ENCODE peak calls at places on chromosome 18, in eight cellular contexts. X is tibial artery, T is Peyer's patch, M is fibroblast of lung, P is sigmoid colon, B is HepG2, G is right cardiac atrium, D is Panc1. F is an unnamed sample.

GRCh38 chr18:35122586-35123224 is 81.5 kb downstream of the MAPRE2 start:
- DNase-seq in T (no peak), B (no peak), G (peak), M (no peak), X (no peak), D (no peak), P (no peak), F (peak)

GRCh38 chr18:73952296-73952946 is 195.2 kb downstream of the FBXO15 start:
- DNase-seq in X (no peak), G (no peak), D (no peak), M (no peak), T (no peak), P (no peak), B (no peak), F (no peak)

GRCh38 chr18:2535419-2535910 is 35.8 kb downstream of the METTL4 start:
- DNase-seq in X (no peak), B (no peak), G (no peak), T (no peak), P (no peak), M (no peak), D (no peak), F (no peak)

GRCh38 chr18:35693829-35694228 is 112.3 kb downstream of the GALNT1 start:
- DNase-seq in T (no peak), M (no peak), D (no peak), B (no peak), G (no peak), X (no peak), P (no peak), F (no peak)

GRCh38 chr18:9287037-9287436 is 47.5 kb upstream of the TWSG1 start:
- DNase-seq in B (no peak), T (no peak), M (peak), D (no peak), G (no peak), X (no peak), P (no peak), F (peak)

GRCh38 chr18:63860536-63860930 is 27.0 kb upstream of the SERPINB2 start:
- DNase-seq in M (no peak), D (no peak), X (no peak), T (no peak), P (no peak), B (no peak), G (no peak), F (no peak)

GRCh38 chr18:76983184-76983583 is 149.4 kb downstream of the MBP start:
- DNase-seq in G (peak), X (peak), M (peak), P (peak), D (peak), B (peak), T (peak), F (peak)

GRCh38 chr18:59395226-59396175 is 36.4 kb upstream of the LMAN1 start:
- DNase-seq in G (no peak), P (no peak), B (no peak), X (no peak), M (no peak), D (no peak), T (no peak), F (no peak)

GRCh38 chr18:54790109-54790508 is 38.2 kb upstream of the RAB27B start:
- DNase-seq in T (no peak), P (no peak), X (no peak), G (no peak), B (no peak), D (no peak), M (no peak), F (no peak)

GRCh38 chr18:44569391-44570055 is 111.2 kb upstream of the SETBP1 start:
- DNase-seq in G (no peak), X (no peak), B (no peak), M (no peak), P (no peak), T (no peak), D (no peak), F (no peak)

GRCh38 chr18:34330308-34330707 is 105.6 kb upstream of the NOL4 start:
- DNase-seq in G (no peak), P (no peak), X (no peak), T (no peak), D (no peak), M (no peak), B (no peak), F (peak)

GRCh38 chr18:46946656-46947282 is 29.4 kb downstream of the KATNAL2 start:
- DNase-seq in T (peak), B (no peak), X (peak), P (peak), G (peak), M (peak), D (no peak), F (peak)

GRCh38 chr18:40494603-40495002 is 1460.4 kb upstream of the PIK3C3 start:
- DNase-seq in G (no peak), T (no peak), B (no peak), X (no peak), P (no peak), M (no peak), D (no peak), F (no peak)

GRCh38 chr18:12432196-12432595 is 24.5 kb downstream of the PRELID3A start:
- DNase-seq in B (no peak), G (no peak), M (no peak), X (no peak), P (no peak), T (no peak), D (no peak), F (no peak)
- H3K4me3 ChIP-seq in B (no peak), G (no peak), M (no peak), X (no peak), P (no peak), T (no peak), D (no peak), F (no peak)

DNA sequence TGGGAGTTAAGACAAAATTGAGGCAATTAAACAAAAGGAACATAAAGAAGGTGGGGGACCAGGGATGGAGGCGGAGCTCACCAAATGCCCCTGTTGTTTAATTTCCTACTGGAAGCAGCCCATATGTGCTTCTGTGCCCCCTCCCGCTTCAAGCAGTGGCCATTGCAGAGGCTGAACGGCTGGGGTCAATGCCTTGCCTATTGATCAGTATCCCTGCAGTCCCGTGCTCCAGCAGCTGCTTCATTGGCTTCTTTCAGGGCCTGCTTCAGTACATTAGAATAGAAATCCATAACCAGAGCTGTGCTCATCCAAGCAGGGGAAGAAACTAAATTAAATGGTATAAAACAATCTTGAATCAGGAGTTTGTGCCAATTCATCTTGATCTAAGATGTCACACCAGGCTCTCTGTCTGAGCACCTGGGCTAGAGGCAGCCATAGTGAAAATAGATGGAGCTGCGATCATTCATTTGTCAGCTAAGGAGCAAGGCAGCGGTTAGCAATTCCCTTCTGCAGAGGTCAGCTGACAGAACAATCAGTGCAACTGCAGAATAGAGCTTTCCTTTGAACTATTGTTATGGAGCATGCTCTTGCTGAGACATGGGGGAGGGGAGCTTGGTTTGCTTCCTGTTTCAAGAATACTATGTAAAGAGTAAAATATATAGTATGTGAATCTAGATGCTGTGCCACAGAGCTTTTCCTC is 222.4 kb downstream of the WDR7 start:
- DNase-seq in P (no peak), G (no peak), X (no peak), D (no peak), T (no peak), B (peak), M (no peak), F (peak)
- H3K27ac ChIP-seq in P (no peak), G (no peak), X (no peak), D (no peak), T (no peak), B (no peak), M (no peak), F (no peak)

GRCh38 chr18:69400976-69401474 is 337 bp downstream of the DOK6 start:
- DNase-seq in P (peak), B (no peak), M (peak), G (peak), X (no peak), T (no peak), D (no peak), F (peak)
- H3K4me3 ChIP-seq in P (peak), B (peak), M (peak), G (peak), X (peak), T (peak), D (no peak), F (peak)

DNA sequence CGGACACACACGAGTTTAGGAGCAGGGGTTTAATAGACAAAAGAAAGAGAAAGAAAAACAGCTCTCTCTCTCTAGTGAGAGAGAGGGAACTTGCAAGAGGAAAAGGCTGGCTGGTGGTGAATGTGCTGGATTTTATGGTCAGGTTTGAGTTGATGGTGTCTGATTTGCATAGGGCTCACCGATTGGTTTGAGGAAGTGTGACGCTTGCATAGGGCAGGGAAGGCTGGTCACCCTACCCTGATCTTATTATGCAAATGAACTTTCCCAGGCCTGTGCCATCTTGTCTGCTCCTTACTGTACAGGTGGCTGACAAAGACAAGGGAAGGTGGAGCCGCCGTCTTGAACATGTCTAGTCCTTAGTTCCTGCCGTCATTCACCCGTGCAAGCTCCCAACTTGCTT is 408.9 kb downstream of the RIT2 start:
- DNase-seq in M (no peak), P (no peak), B (no peak), D (no peak), X (no peak), G (no peak), T (no peak), F (peak)
- H3K27ac ChIP-seq in M (no peak), P (no peak), B (no peak), D (no peak), X (no peak), G (no peak), T (no peak), F (no peak)

GRCh38 chr18:25827961-25828561 is 262.4 kb downstream of the SS18 start:
- DNase-seq in D (no peak), G (no peak), M (peak), T (no peak), P (no peak), B (peak), X (no peak), F (no peak)
- H3K4me3 ChIP-seq in D (no peak), G (no peak), M (no peak), T (no peak), P (no peak), B (no peak), X (no peak), F (no peak)

DNA sequence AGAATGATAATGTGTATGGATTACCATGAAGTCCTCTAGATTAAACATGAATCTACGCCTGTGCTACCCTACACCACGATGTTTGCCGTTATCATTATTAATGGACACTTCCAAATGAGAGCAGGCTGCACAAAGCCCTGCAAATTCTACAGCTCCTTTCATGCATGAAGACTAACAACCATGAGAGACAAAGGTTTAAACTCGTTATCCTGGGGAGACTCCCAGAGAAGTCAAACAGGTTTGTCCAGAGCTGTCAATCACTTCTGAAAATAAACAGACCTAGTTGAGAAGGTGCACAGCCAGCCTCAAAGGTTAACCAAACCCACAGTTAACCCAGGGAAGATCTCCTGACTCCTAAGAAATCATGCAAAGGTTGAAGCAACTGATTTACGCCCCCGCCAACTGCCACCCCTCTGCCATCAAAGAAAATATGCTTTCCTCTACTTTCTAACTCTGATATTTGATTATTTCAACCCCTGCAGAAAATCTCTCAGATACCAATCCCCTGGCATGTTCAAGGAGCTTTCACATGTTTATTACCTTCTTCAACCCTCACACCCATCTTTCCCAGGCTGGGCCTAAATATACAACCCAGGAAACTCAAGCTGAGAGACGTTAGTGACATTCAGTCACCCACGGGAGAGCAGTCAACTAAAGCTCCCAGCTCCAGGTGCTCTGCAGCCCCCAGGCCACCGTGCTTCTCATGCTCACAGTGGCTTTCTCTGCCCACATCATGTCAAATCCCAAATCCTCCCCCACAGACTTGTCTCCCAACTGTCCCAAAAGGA is 35.9 kb downstream of the MYO5B start:
- DNase-seq in B (no peak), D (no peak), X (no peak), M (no peak), T (no peak), G (no peak), P (no peak), F (no peak)
- H3K27ac ChIP-seq in B (no peak), D (no peak), X (no peak), M (no peak), T (no peak), G (no peak), P (no peak), F (no peak)

GRCh38 chr18:7116832-7117389 is 686 bp downstream of the LAMA1 start:
- DNase-seq in G (peak), T (no peak), M (no peak), D (no peak), P (no peak), B (no peak), X (no peak), F (no peak)
- H3K4me3 ChIP-seq in G (peak), T (peak), M (peak), D (peak), P (peak), B (peak), X (peak), F (no peak)